ENCODE peak calls at places on chromosomes 13 and 19, in seven cellular contexts. I, R, T, J, X, O and M are unnamed samples.

GRCh38 chr13:98454389-98454881 is 122.5 kb downstream of the STK24 start:
- DNase-seq in I (peak), R (peak), T (no peak), J (peak), X (peak), O (no peak), M (no peak)

GRCh38 chr19:42272989-42273406 is 3.9 kb downstream of the CIC start:
- DNase-seq in I (no peak), R (no peak), T (no peak), J (no peak), X (no peak), O (no peak), M (no peak)

GRCh38 chr13:100100115-100100879 is 11.4 kb downstream of the PCCA start:
- DNase-seq in I (peak), R (peak), T (no peak), J (peak), X (peak), O (no peak), M (no peak)

GRCh38 chr13:110610955-110611595 is 4.3 kb upstream of the NAXD start:
- DNase-seq in I (no peak), R (no peak), T (no peak), J (no peak), X (no peak), O (no peak), M (no peak)

GRCh38 chr13:19178901-19179593 is 2.6 kb downstream of the TUBA3C start:
- DNase-seq in I (no peak), R (no peak), T (no peak), J (no peak), X (no peak), O (no peak), M (no peak)

GRCh38 chr13:20924758-20925394 is 22.3 kb upstream of the XPO4 start:
- DNase-seq in I (peak), R (peak), T (peak), J (peak), X (peak), O (peak), M (peak)

GRCh38 chr19:2477141-2477710 is 1.3 kb downstream of the GADD45B start:
- DNase-seq in I (no peak), R (peak), T (no peak), J (peak), X (no peak), O (no peak), M (no peak)

GRCh38 chr13:40672310-40673060 is 6.0 kb upstream of the FOXO1 start:
- DNase-seq in I (peak), R (no peak), T (no peak), J (peak), X (peak), O (no peak), M (no peak)

GRCh38 chr13:62643799-62644484 is 1228.3 kb upstream of the PCDH20 start:
- DNase-seq in I (no peak), R (no peak), T (no peak), J (no peak), X (no peak), O (no peak), M (no peak)

GRCh38 chr13:49641810-49642291 is 13.5 kb downstream of the ARL11 start:
- DNase-seq in I (no peak), R (peak), T (no peak), J (peak), X (peak), O (no peak), M (no peak)

GRCh38 chr13:40613192-40613818 is 53.1 kb downstream of the FOXO1 start:
- DNase-seq in I (no peak), R (peak), T (no peak), J (no peak), X (no peak), O (no peak), M (no peak)

GRCh38 chr19:18657590-18658365 is 20.9 kb downstream of the KLHL26 start:
- DNase-seq in I (no peak), R (no peak), T (no peak), J (peak), X (no peak), O (no peak), M (no peak)

GRCh38 chr13:54185785-54186184 is 1157.2 kb downstream of the OLFM4 start:
- DNase-seq in I (no peak), R (no peak), T (no peak), J (no peak), X (no peak), O (no peak), M (no peak)

GRCh38 chr19:41373993-41374392 is 2.3 kb upstream of the TMEM91 start:
- DNase-seq in I (peak), R (peak), T (peak), J (peak), X (peak), O (peak), M (no peak)

GRCh38 chr19:50415661-50416033 is 3.1 kb upstream of the SPIB start:
- DNase-seq in I (no peak), R (no peak), T (no peak), J (no peak), X (no peak), O (no peak), M (no peak)

GRCh38 chr13:27952931-27953670 is 16.0 kb downstream of the CDX2 start:
- DNase-seq in I (no peak), R (no peak), T (no peak), J (no peak), X (no peak), O (no peak), M (no peak)

GRCh38 chr13:66803013-66803739 is 427.0 kb downstream of the PCDH9 start:
- DNase-seq in I (no peak), R (no peak), T (no peak), J (no peak), X (no peak), O (no peak), M (no peak)

GRCh38 chr13:113137656-113138292 is 15.2 kb downstream of the F10 start:
- DNase-seq in I (no peak), R (no peak), T (no peak), J (no peak), X (no peak), O (no peak), M (no peak)

GRCh38 chr19:51749979-51750378 is 1.7 kb downstream of the FPR1 start:
- DNase-seq in I (no peak), R (no peak), T (no peak), J (no peak), X (no peak), O (no peak), M (no peak)

GRCh38 chr19:4831351-4832340 is at the start of gene TICAM1:
- DNase-seq in I (no peak), R (peak), T (peak), J (peak), X (no peak), O (no peak), M (no peak)

GRCh38 chr13:98576215-98576945 is 527 bp downstream of the STK24 start:
- DNase-seq in I (no peak), R (no peak), T (peak), J (peak), X (no peak), O (no peak), M (no peak)

GRCh38 chr19:35715981-35716734 is 1.6 kb upstream of the KMT2B start:
- DNase-seq in I (peak), R (peak), T (no peak), J (no peak), X (no peak), O (peak), M (no peak)